ENCODE peak calls at places on chromosome 6, in seven cellular contexts. D, C, M, I, Q, R and L are unnamed samples.

GRCh38 chr6:125014157-125014957 is 52.1 kb downstream of the RNF217 start:
- DNase-seq in D (no peak), C (no peak), M (peak; percentile 86), I (no peak), Q (no peak), R (no peak), L (no peak)

GRCh38 chr6:12060780-12061619 is 48.9 kb downstream of the HIVEP1 start:
- DNase-seq in D (no peak), C (peak; percentile 58), M (peak; percentile 84), I (peak; percentile 66), Q (peak; percentile 38), R (peak; percentile 81), L (peak; percentile 67)

GRCh38 chr6:69232506-69233194 is 564.2 kb downstream of the LMBRD1 start:
- DNase-seq in D (peak; percentile 76), C (peak; percentile 50), M (peak; percentile 77), I (peak; percentile 90), Q (peak; percentile 52), R (peak; percentile 82), L (peak; percentile 77)

GRCh38 chr6:116229287-116229913 is 24.5 kb downstream of the TSPYL4 start:
- DNase-seq in D (peak; percentile 87), C (peak; percentile 37), M (peak; percentile 96), I (peak; percentile 92), Q (peak; percentile 23), R (peak; percentile 88), L (peak; percentile 95)

GRCh38 chr6:373773-374724 is 17.5 kb upstream of the IRF4 start:
- DNase-seq in D (no peak), C (no peak), M (peak; percentile 13), I (no peak), Q (no peak), R (peak; percentile 74), L (no peak)

GRCh38 chr6:169140986-169141495 is 112.6 kb downstream of the THBS2 start:
- DNase-seq in D (no peak), C (no peak), M (no peak), I (no peak), Q (no peak), R (no peak), L (no peak)

GRCh38 chr6:84074988-84075781 is 41.6 kb downstream of the MRAP2 start:
- DNase-seq in D (peak; percentile 21), C (peak; percentile 61), M (peak; percentile 40), I (peak; percentile 26), Q (no peak), R (no peak), L (no peak)

GRCh38 chr6:100257661-100258395 is 206.9 kb downstream of the SIM1 start:
- DNase-seq in D (no peak), C (peak; percentile 36), M (peak; percentile 81), I (peak; percentile 64), Q (no peak), R (no peak), L (no peak)

GRCh38 chr6:154754152-154754551 is 20.9 kb downstream of the SCAF8 start:
- DNase-seq in D (no peak), C (no peak), M (peak; percentile 22), I (no peak), Q (no peak), R (no peak), L (no peak)

GRCh38 chr6:56534680-56535419 is 107.8 kb downstream of the DST start:
- DNase-seq in D (no peak), C (no peak), M (no peak), I (no peak), Q (no peak), R (no peak), L (no peak)

GRCh38 chr6:109381007-109381746 is 1.1 kb downstream of the CD164 start:
- DNase-seq in D (no peak), C (no peak), M (no peak), I (peak; percentile 9), Q (no peak), R (no peak), L (no peak)

GRCh38 chr6:21438237-21438985 is 155.1 kb upstream of the SOX4 start:
- DNase-seq in D (no peak), C (no peak), M (no peak), I (no peak), Q (no peak), R (peak; percentile 13), L (no peak)

GRCh38 chr6:42511803-42512422 is 51.9 kb upstream of the UBR2 start:
- DNase-seq in D (no peak), C (no peak), M (peak; percentile 46), I (no peak), Q (no peak), R (no peak), L (no peak)

GRCh38 chr6:103570431-103570830 is 1289.3 kb downstream of the HACE1 start:
- DNase-seq in D (no peak), C (no peak), M (no peak), I (no peak), Q (no peak), R (no peak), L (no peak)

GRCh38 chr6:44120692-44121443 is 6.4 kb downstream of the MRPL14 start:
- DNase-seq in D (no peak), C (no peak), M (no peak), I (peak; percentile 46), Q (no peak), R (no peak), L (no peak)

GRCh38 chr6:90425161-90425641 is 128.6 kb upstream of the BACH2 start:
- DNase-seq in D (no peak), C (no peak), M (no peak), I (no peak), Q (no peak), R (no peak), L (no peak)

GRCh38 chr6:140744648-140745320 is 1370.3 kb upstream of the CITED2 start:
- DNase-seq in D (no peak), C (no peak), M (peak; percentile 72), I (no peak), Q (no peak), R (no peak), L (peak; percentile 35)

GRCh38 chr6:43969158-43969981 is 157.9 kb downstream of the MRPL14 start:
- DNase-seq in D (no peak), C (peak; percentile 87), M (no peak), I (no peak), Q (no peak), R (no peak), L (no peak)

GRCh38 chr6:156832166-156832743 is 55.1 kb downstream of the ARID1B start:
- DNase-seq in D (peak; percentile 47), C (peak; percentile 62), M (peak; percentile 61), I (no peak), Q (peak; percentile 35), R (no peak), L (peak; percentile 53)

GRCh38 chr6:13760948-13761347 is 49.3 kb upstream of the RANBP9 start:
- DNase-seq in D (no peak), C (no peak), M (peak; percentile 87), I (no peak), Q (no peak), R (no peak), L (no peak)

GRCh38 chr6:158737710-158738615 is 81.2 kb downstream of the EZR start:
- DNase-seq in D (no peak), C (no peak), M (peak; percentile 41), I (no peak), Q (no peak), R (no peak), L (no peak)

GRCh38 chr6:104984831-104985230 is 27.9 kb downstream of the LIN28B start:
- DNase-seq in D (no peak), C (no peak), M (no peak), I (no peak), Q (no peak), R (no peak), L (no peak)

GRCh38 chr6:84877515-84878210 is 113.3 kb upstream of the TBX18 start:
- DNase-seq in D (no peak), C (no peak), M (no peak), I (no peak), Q (no peak), R (no peak), L (no peak)

DNA sequence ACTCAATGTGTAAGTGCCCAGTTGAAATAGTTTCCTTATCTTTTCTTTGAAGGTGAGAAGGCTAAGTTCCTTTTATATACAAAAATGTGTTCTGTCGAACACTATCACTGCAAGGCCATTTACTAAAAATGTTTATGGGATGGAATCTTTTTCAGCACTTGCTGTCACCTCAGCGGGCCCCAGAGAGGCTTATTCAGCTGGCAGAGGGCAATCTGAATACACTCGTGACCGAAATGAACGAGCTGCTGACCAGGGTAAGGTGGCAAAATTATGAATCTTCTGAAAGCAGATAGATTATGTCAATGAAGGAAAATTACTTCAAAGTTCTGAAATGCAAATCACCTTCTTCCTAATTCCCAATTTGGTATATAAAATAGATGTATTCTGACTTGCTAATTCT is 340.2 kb downstream of the ARHGAP18 start:
- DNase-seq in D (no peak), C (no peak), M (no peak), I (no peak), Q (no peak), R (no peak), L (peak; percentile 15)
- H3K4me3 ChIP-seq in D (no peak overlapping the region), C (no peak overlapping the region), M (no peak overlapping the region), I (no peak overlapping the region), Q (no peak overlapping the region), R (no peak overlapping the region), L (peak overlapping the region; percentile 5)

GRCh38 chr6:150887978-150888563 is 22.6 kb downstream of the MTHFD1L start:
- DNase-seq in D (no peak), C (no peak), M (no peak), I (no peak), Q (no peak), R (no peak), L (no peak)

GRCh38 chr6:150890346-150890745 is 24.8 kb downstream of the MTHFD1L start:
- DNase-seq in D (no peak), C (no peak), M (no peak), I (no peak), Q (no peak), R (no peak), L (no peak)

GRCh38 chr6:150894935-150895686 is 29.6 kb downstream of the MTHFD1L start:
- DNase-seq in D (no peak), C (peak; percentile 43), M (peak; percentile 50), I (peak; percentile 13), Q (no peak), R (no peak), L (no peak)

GRCh38 chr6:150894191-150894744 is 28.8 kb downstream of the MTHFD1L start:
- DNase-seq in D (no peak), C (no peak), M (no peak), I (no peak), Q (no peak), R (no peak), L (no peak)

GRCh38 chr6:150891886-150892485 is 26.5 kb downstream of the MTHFD1L start:
- DNase-seq in D (peak; percentile 84), C (peak; percentile 59), M (peak; percentile 87), I (peak; percentile 68), Q (peak; percentile 49), R (no peak), L (peak; percentile 90)
- H3K27ac ChIP-seq in D (peak overlapping the region; percentile 14), C (no peak overlapping the region), M (no peak overlapping the region), I (no peak overlapping the region), Q (no peak overlapping the region), R (no peak overlapping the region), L (no peak overlapping the region)

GRCh38 chr6:139531148-139531547 is 156.7 kb upstream of the CITED2 start:
- DNase-seq in D (no peak), C (peak; percentile 40), M (no peak), I (no peak), Q (no peak), R (no peak), L (no peak)
- H3K4me1 ChIP-seq in D (peaks cover 10% of the 10 kb centered on the region), C (peaks cover 10% of the 10 kb centered on the region), M (peaks cover 33% of the 10 kb centered on the region), I (no peaks in the 10 kb centered on the region), Q (no peaks in the 10 kb centered on the region), R (peaks cover 18% of the 10 kb centered on the region), L (peaks cover 4% of the 10 kb centered on the region)

DNA sequence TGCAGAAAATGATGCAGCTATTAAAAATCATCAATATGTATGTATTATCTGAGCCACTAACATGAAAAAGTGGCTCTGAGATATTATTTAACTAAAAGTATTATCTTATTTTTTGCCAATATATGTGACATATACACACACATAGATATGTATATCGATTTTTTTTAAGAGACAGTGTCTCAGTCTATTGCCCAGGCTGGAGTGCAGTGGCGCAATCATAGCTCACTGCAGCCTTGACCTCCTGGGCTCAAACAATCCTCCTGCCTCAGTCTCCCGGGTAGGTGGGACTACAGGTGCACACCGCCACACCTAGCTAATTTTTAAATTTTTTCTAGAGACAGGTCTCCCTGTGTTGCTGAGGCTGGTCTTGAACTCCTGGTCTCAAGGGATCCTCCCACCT is 1.6 kb upstream of the TRAF3IP2 start:
- DNase-seq in D (no peak), C (no peak), M (no peak), I (no peak), Q (no peak), R (no peak), L (no peak)
- H3K4me3 ChIP-seq in D (no peak overlapping the region), C (no peak overlapping the region), M (no peak overlapping the region), I (no peak overlapping the region), Q (no peak overlapping the region), R (no peak overlapping the region), L (no peak overlapping the region)